ENCODE peak calls at places on chromosome 7, in nine cellular contexts. One of them, this sample, is unnamed. For H3K4me1, the result is how much of the 10 kb centered on the place peaks cover.

GRCh38 chr7:29748286-29749099 is 57.8 kb upstream of the WIPF3 start:
- DNase-seq in HCT116: peak
- DNase-seq in H1: no peak
- DNase-seq in stomach: no peak
- DNase-seq in adrenal gland: peak
- DNase-seq in heart left ventricle: no peak
- DNase-seq in IMR-90: peak
- DNase-seq in sigmoid colon: no peak
- DNase-seq in A549: peak
- DNase-seq in this sample: no peak

GRCh38 chr7:122269241-122269640 is 35.3 kb downstream of the FEZF1 start:
- DNase-seq in H1: no peak
- DNase-seq in heart left ventricle: no peak
- DNase-seq in sigmoid colon: no peak
- DNase-seq in HCT116: no peak
- DNase-seq in adrenal gland: no peak
- DNase-seq in IMR-90: no peak
- DNase-seq in A549: no peak
- DNase-seq in stomach: no peak
- DNase-seq in this sample: no peak

GRCh38 chr7:40899151-40899550 is 764.3 kb downstream of the SUGCT start:
- DNase-seq in A549: no peak
- DNase-seq in HCT116: no peak
- DNase-seq in IMR-90: no peak
- DNase-seq in H1: no peak
- DNase-seq in sigmoid colon: peak
- DNase-seq in stomach: no peak
- DNase-seq in heart left ventricle: no peak
- DNase-seq in adrenal gland: no peak
- DNase-seq in this sample: no peak

GRCh38 chr7:15334524-15335269 is 227.1 kb downstream of the AGMO start:
- DNase-seq in HCT116: no peak
- DNase-seq in H1: no peak
- DNase-seq in A549: no peak
- DNase-seq in heart left ventricle: no peak
- DNase-seq in sigmoid colon: no peak
- DNase-seq in IMR-90: no peak
- DNase-seq in adrenal gland: no peak
- DNase-seq in stomach: no peak
- DNase-seq in this sample: no peak

GRCh38 chr7:140732436-140732835 is 35.9 kb downstream of the NDUFB2 start:
- DNase-seq in HCT116: no peak
- DNase-seq in H1: no peak
- DNase-seq in sigmoid colon: no peak
- DNase-seq in heart left ventricle: no peak
- DNase-seq in adrenal gland: no peak
- DNase-seq in IMR-90: no peak
- DNase-seq in stomach: no peak
- DNase-seq in A549: no peak
- DNase-seq in this sample: no peak

GRCh38 chr7:124480074-124480820 is 285.3 kb downstream of the GPR37 start:
- DNase-seq in adrenal gland: no peak
- DNase-seq in stomach: no peak
- DNase-seq in A549: no peak
- DNase-seq in H1: no peak
- DNase-seq in heart left ventricle: no peak
- DNase-seq in IMR-90: no peak
- DNase-seq in sigmoid colon: no peak
- DNase-seq in HCT116: no peak
- DNase-seq in this sample: no peak

GRCh38 chr7:67696124-67696523 is 699.5 kb downstream of the TYW1 start:
- DNase-seq in sigmoid colon: no peak
- DNase-seq in adrenal gland: no peak
- DNase-seq in heart left ventricle: no peak
- DNase-seq in IMR-90: no peak
- DNase-seq in A549: no peak
- DNase-seq in H1: no peak
- DNase-seq in HCT116: no peak
- DNase-seq in stomach: no peak
- DNase-seq in this sample: no peak

GRCh38 chr7:81150951-81151361 is 232.1 kb upstream of the SEMA3C start:
- DNase-seq in HCT116: no peak
- DNase-seq in sigmoid colon: no peak
- DNase-seq in stomach: no peak
- DNase-seq in adrenal gland: no peak
- DNase-seq in heart left ventricle: no peak
- DNase-seq in H1: no peak
- DNase-seq in A549: no peak
- DNase-seq in IMR-90: peak
- DNase-seq in this sample: no peak

GRCh38 chr7:29204491-29205281 is 10.1 kb downstream of the CHN2 start:
- DNase-seq in adrenal gland: no peak
- DNase-seq in H1: no peak
- DNase-seq in HCT116: no peak
- DNase-seq in A549: no peak
- DNase-seq in IMR-90: no peak
- DNase-seq in stomach: no peak
- DNase-seq in sigmoid colon: no peak
- DNase-seq in heart left ventricle: no peak
- DNase-seq in this sample: no peak

GRCh38 chr7:105019269-105019668 is 5.3 kb downstream of the KMT2E start:
- DNase-seq in IMR-90: no peak
- DNase-seq in sigmoid colon: no peak
- DNase-seq in H1: no peak
- DNase-seq in A549: no peak
- DNase-seq in adrenal gland: no peak
- DNase-seq in heart left ventricle: no peak
- DNase-seq in HCT116: no peak
- DNase-seq in stomach: no peak
- DNase-seq in this sample: no peak

GRCh38 chr7:1843921-1844335 is 173.9 kb downstream of the ELFN1 start:
- DNase-seq in HCT116: no peak
- DNase-seq in A549: no peak
- DNase-seq in heart left ventricle: no peak
- DNase-seq in sigmoid colon: peak
- DNase-seq in IMR-90: no peak
- DNase-seq in stomach: no peak
- DNase-seq in adrenal gland: peak
- DNase-seq in H1: no peak
- DNase-seq in this sample: no peak

GRCh38 chr7:35839860-35840854 is 39.3 kb downstream of the SEPTIN7 start:
- DNase-seq in IMR-90: peak
- DNase-seq in stomach: no peak
- DNase-seq in HCT116: peak
- DNase-seq in A549: peak
- DNase-seq in sigmoid colon: no peak
- DNase-seq in adrenal gland: no peak
- DNase-seq in heart left ventricle: no peak
- DNase-seq in H1: no peak
- DNase-seq in this sample: no peak

GRCh38 chr7:16615234-16615633 is 30.3 kb downstream of the ANKMY2 start:
- DNase-seq in H1: no peak
- DNase-seq in HCT116: no peak
- DNase-seq in heart left ventricle: no peak
- DNase-seq in IMR-90: no peak
- DNase-seq in stomach: no peak
- DNase-seq in sigmoid colon: no peak
- DNase-seq in A549: no peak
- DNase-seq in adrenal gland: no peak
- DNase-seq in this sample: no peak

GRCh38 chr7:46695045-46695708 is 774.1 kb upstream of the IGFBP3 start:
- DNase-seq in stomach: peak
- DNase-seq in HCT116: peak
- DNase-seq in A549: no peak
- DNase-seq in IMR-90: no peak
- DNase-seq in H1: no peak
- DNase-seq in adrenal gland: no peak
- DNase-seq in heart left ventricle: no peak
- DNase-seq in sigmoid colon: no peak
- DNase-seq in this sample: no peak

GRCh38 chr7:48111596-48111995 is 22.5 kb downstream of the UPP1 start:
- DNase-seq in adrenal gland: no peak
- DNase-seq in A549: no peak
- DNase-seq in H1: no peak
- DNase-seq in stomach: no peak
- DNase-seq in heart left ventricle: no peak
- DNase-seq in sigmoid colon: no peak
- DNase-seq in IMR-90: no peak
- DNase-seq in HCT116: no peak
- DNase-seq in this sample: no peak

GRCh38 chr7:35705932-35706461 is 11.1 kb upstream of the HERPUD2 start:
- DNase-seq in A549: no peak
- DNase-seq in HCT116: no peak
- DNase-seq in heart left ventricle: no peak
- DNase-seq in IMR-90: peak
- DNase-seq in stomach: no peak
- DNase-seq in adrenal gland: no peak
- DNase-seq in sigmoid colon: no peak
- DNase-seq in H1: no peak
- DNase-seq in this sample: no peak

GRCh38 chr7:80614911-80615310 is 23.5 kb upstream of the CD36 start:
- DNase-seq in A549: no peak
- DNase-seq in heart left ventricle: no peak
- DNase-seq in adrenal gland: no peak
- DNase-seq in stomach: no peak
- DNase-seq in H1: no peak
- DNase-seq in sigmoid colon: no peak
- DNase-seq in IMR-90: peak
- DNase-seq in HCT116: no peak
- DNase-seq in this sample: no peak

GRCh38 chr7:23074443-23075244 is 30.9 kb upstream of the KLHL7 start:
- DNase-seq in H1: no peak
- DNase-seq in HCT116: no peak
- DNase-seq in A549: no peak
- DNase-seq in stomach: no peak
- DNase-seq in sigmoid colon: no peak
- DNase-seq in IMR-90: peak
- DNase-seq in heart left ventricle: no peak
- DNase-seq in adrenal gland: no peak
- DNase-seq in this sample: no peak
- H3K4me3 ChIP-seq in H1: no peak
- H3K4me3 ChIP-seq in HCT116: no peak
- H3K4me3 ChIP-seq in A549: no peak
- H3K4me3 ChIP-seq in stomach: no peak
- H3K4me3 ChIP-seq in sigmoid colon: no peak
- H3K4me3 ChIP-seq in IMR-90: no peak
- H3K4me3 ChIP-seq in heart left ventricle: no peak
- H3K4me3 ChIP-seq in adrenal gland: no peak
- H3K4me3 ChIP-seq in this sample: no peak

DNA sequence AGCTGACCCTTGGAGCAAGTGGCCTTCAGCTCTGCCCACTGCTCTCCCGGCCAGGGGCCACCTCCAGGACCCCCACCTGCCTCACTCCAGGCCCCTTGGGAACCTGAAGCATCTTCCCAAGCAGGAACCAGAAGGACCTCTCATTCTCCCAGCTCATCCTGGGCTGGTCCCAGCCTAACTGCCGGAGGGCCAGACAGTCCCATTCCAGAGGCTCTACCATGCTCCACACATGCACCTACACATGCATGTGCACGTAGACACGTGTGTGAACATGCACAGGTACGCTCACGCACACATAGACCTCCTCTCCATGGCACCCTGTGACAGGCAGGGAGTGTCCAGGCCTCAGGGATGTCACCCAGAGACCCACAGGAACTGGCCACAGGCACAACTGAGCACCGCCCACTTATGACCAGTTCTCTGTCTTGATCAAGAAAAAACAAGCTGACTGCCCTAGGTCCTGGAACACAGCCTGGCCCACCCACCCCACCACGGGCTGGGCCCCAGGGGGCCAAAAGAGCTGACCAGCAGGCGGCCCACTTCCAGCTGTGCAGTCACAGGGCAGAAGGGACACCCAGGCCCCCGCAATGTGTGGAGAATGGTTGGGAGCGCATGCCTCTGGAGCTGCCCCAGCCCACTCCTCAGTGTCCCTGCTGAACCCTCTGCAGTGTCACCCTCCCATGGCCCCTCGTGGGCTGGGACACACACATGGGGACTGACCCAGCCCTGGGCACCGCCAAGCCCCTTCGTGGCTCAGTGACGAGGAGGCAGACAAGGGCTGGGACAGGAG is 43.4 kb downstream of the CAMK2B start:
- DNase-seq in A549: no peak
- DNase-seq in heart left ventricle: peak
- DNase-seq in IMR-90: no peak
- DNase-seq in stomach: no peak
- DNase-seq in H1: no peak
- DNase-seq in adrenal gland: peak
- DNase-seq in HCT116: no peak
- DNase-seq in sigmoid colon: peak
- DNase-seq in this sample: no peak
- H3K4me1 ChIP-seq in A549: under half
- H3K4me1 ChIP-seq in heart left ventricle: half or more
- H3K4me1 ChIP-seq in IMR-90: under half
- H3K4me1 ChIP-seq in stomach: under half
- H3K4me1 ChIP-seq in H1: under half
- H3K4me1 ChIP-seq in adrenal gland: under half
- H3K4me1 ChIP-seq in HCT116: under half
- H3K4me1 ChIP-seq in sigmoid colon: under half
- H3K4me1 ChIP-seq in this sample: under half

GRCh38 chr7:145784809-145785780 is 331.5 kb upstream of the CNTNAP2 start:
- DNase-seq in A549: no peak
- DNase-seq in sigmoid colon: no peak
- DNase-seq in adrenal gland: no peak
- DNase-seq in stomach: no peak
- DNase-seq in HCT116: no peak
- DNase-seq in heart left ventricle: no peak
- DNase-seq in H1: no peak
- DNase-seq in IMR-90: no peak
- DNase-seq in this sample: no peak
- TF ChIP-seq POLR2A in A549: no peak
- TF ChIP-seq POLR2A in sigmoid colon: no peak
- TF ChIP-seq POLR2A in adrenal gland: no peak
- TF ChIP-seq POLR2A in stomach: no peak
- TF ChIP-seq POLR2A in HCT116: no peak
- TF ChIP-seq POLR2A in heart left ventricle: no peak
- TF ChIP-seq POLR2A in H1: no peak
- TF ChIP-seq POLR2A in IMR-90: no peak
- TF ChIP-seq POLR2A in this sample: no peak

DNA sequence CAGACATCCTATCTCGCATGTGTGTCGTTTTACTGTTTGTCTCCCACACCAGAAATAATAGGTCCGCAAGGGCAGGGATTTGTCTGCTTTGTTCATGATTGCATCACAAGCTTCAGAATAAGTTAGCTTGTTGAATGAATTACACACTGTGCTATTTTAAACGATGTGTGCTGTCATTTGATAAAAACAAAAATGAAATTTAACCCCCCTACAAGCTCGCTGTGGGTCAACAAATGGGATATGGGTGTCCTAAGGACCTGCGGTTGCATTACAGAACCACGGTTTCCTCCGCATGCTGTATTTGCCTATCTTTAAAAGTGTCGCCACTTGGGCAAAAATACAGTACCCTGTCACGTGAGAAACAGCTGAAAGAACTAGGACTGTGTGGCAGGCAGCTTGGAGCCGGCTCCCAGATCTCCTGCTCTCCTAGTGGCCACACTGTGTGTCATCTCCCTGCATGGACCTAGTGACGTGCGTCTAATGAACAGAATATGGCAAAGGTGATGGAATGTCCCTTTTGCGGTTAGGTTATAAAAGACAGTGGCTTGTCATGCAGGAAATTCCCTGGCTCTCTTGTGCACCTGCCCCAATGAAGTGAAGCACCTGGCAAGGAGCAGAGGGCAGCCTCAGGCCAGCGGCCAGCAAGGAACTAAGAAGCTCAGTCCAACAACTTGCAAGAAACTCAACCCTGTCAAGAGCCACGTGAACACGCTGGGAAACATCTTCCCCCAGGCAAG is 32.9 kb upstream of the CRYGN start:
- DNase-seq in HCT116: no peak
- DNase-seq in IMR-90: no peak
- DNase-seq in H1: no peak
- DNase-seq in sigmoid colon: no peak
- DNase-seq in heart left ventricle: no peak
- DNase-seq in adrenal gland: no peak
- DNase-seq in stomach: no peak
- DNase-seq in A549: no peak
- DNase-seq in this sample: no peak
- H3K4me3 ChIP-seq in HCT116: no peak
- H3K4me3 ChIP-seq in IMR-90: no peak
- H3K4me3 ChIP-seq in H1: no peak
- H3K4me3 ChIP-seq in sigmoid colon: no peak
- H3K4me3 ChIP-seq in heart left ventricle: no peak
- H3K4me3 ChIP-seq in adrenal gland: no peak
- H3K4me3 ChIP-seq in stomach: no peak
- H3K4me3 ChIP-seq in A549: no peak
- H3K4me3 ChIP-seq in this sample: no peak